ENCODE peak calls at places on chromosomes 12 and 14, in nine cellular contexts. One of them, this sample, is unnamed.

GRCh38 chr12:3179731-3180130 is 102.6 kb downstream of the TSPAN9 start:
- DNase-seq in suprapubic skin: no peak
- DNase-seq in endothelial cell of umbilical vein: no peak
- DNase-seq in GM12891: no peak
- DNase-seq in upper lobe of left lung: no peak
- DNase-seq in HepG2: no peak
- DNase-seq in GM23338: no peak
- DNase-seq in prostate gland: no peak
- DNase-seq in H1: no peak
- DNase-seq in this sample: no peak

GRCh38 chr12:92133795-92134637 is 11.6 kb downstream of the BTG1 start:
- DNase-seq in suprapubic skin: no peak
- DNase-seq in endothelial cell of umbilical vein: no peak
- DNase-seq in GM12891: no peak
- DNase-seq in upper lobe of left lung: no peak
- DNase-seq in HepG2: no peak
- DNase-seq in GM23338: no peak
- DNase-seq in prostate gland: no peak
- DNase-seq in H1: no peak
- DNase-seq in this sample: no peak

GRCh38 chr12:54984602-54985376 is at the start of gene TESPA1:
- DNase-seq in suprapubic skin: no peak
- DNase-seq in endothelial cell of umbilical vein: no peak
- DNase-seq in GM12891: peak
- DNase-seq in upper lobe of left lung: no peak
- DNase-seq in HepG2: no peak
- DNase-seq in GM23338: no peak
- DNase-seq in prostate gland: peak
- DNase-seq in H1: no peak
- DNase-seq in this sample: no peak

GRCh38 chr12:107318804-107319535 is 225.6 kb upstream of the CRY1 start:
- DNase-seq in suprapubic skin: no peak
- DNase-seq in endothelial cell of umbilical vein: peak
- DNase-seq in GM12891: peak
- DNase-seq in upper lobe of left lung: peak
- DNase-seq in HepG2: no peak
- DNase-seq in GM23338: peak
- DNase-seq in prostate gland: peak
- DNase-seq in H1: no peak
- DNase-seq in this sample: no peak

GRCh38 chr12:79557690-79558315 is 133.0 kb downstream of the PAWR start:
- DNase-seq in suprapubic skin: no peak
- DNase-seq in endothelial cell of umbilical vein: no peak
- DNase-seq in GM12891: no peak
- DNase-seq in upper lobe of left lung: no peak
- DNase-seq in HepG2: no peak
- DNase-seq in GM23338: no peak
- DNase-seq in prostate gland: no peak
- DNase-seq in H1: no peak
- DNase-seq in this sample: no peak

GRCh38 chr12:132163041-132163910 is 19.0 kb downstream of the NOC4L start:
- DNase-seq in suprapubic skin: no peak
- DNase-seq in endothelial cell of umbilical vein: no peak
- DNase-seq in GM12891: no peak
- DNase-seq in upper lobe of left lung: peak
- DNase-seq in HepG2: no peak
- DNase-seq in GM23338: no peak
- DNase-seq in prostate gland: no peak
- DNase-seq in H1: no peak
- DNase-seq in this sample: no peak

GRCh38 chr12:98373019-98373554 is 142.3 kb upstream of the TMPO start:
- DNase-seq in suprapubic skin: no peak
- DNase-seq in endothelial cell of umbilical vein: peak
- DNase-seq in GM12891: no peak
- DNase-seq in upper lobe of left lung: no peak
- DNase-seq in HepG2: peak
- DNase-seq in GM23338: peak
- DNase-seq in prostate gland: no peak
- DNase-seq in H1: no peak
- DNase-seq in this sample: no peak

GRCh38 chr12:75859868-75860267 is 171.7 kb downstream of the PHLDA1 start:
- DNase-seq in suprapubic skin: no peak
- DNase-seq in endothelial cell of umbilical vein: no peak
- DNase-seq in GM12891: no peak
- DNase-seq in upper lobe of left lung: no peak
- DNase-seq in HepG2: no peak
- DNase-seq in GM23338: no peak
- DNase-seq in prostate gland: no peak
- DNase-seq in H1: no peak
- DNase-seq in this sample: no peak

GRCh38 chr12:6850796-6851152 is 312 bp downstream of the CDCA3 start:
- DNase-seq in suprapubic skin: no peak
- DNase-seq in endothelial cell of umbilical vein: no peak
- DNase-seq in GM12891: no peak
- DNase-seq in upper lobe of left lung: peak
- DNase-seq in HepG2: peak
- DNase-seq in GM23338: peak
- DNase-seq in prostate gland: no peak
- DNase-seq in H1: no peak
- DNase-seq in this sample: no peak

GRCh38 chr12:47946413-47947107 is 16.8 kb upstream of the TMEM106C start:
- DNase-seq in suprapubic skin: no peak
- DNase-seq in endothelial cell of umbilical vein: no peak
- DNase-seq in GM12891: no peak
- DNase-seq in upper lobe of left lung: peak
- DNase-seq in HepG2: no peak
- DNase-seq in GM23338: no peak
- DNase-seq in prostate gland: no peak
- DNase-seq in H1: no peak
- DNase-seq in this sample: no peak

GRCh38 chr12:10358969-10359368 is 30.9 kb downstream of the KLRK1 start:
- DNase-seq in suprapubic skin: no peak
- DNase-seq in endothelial cell of umbilical vein: no peak
- DNase-seq in GM12891: no peak
- DNase-seq in upper lobe of left lung: no peak
- DNase-seq in HepG2: no peak
- DNase-seq in GM23338: no peak
- DNase-seq in prostate gland: no peak
- DNase-seq in H1: no peak
- DNase-seq in this sample: no peak

GRCh38 chr12:130198026-130198662 is 35.9 kb downstream of the FZD10 start:
- DNase-seq in suprapubic skin: no peak
- DNase-seq in endothelial cell of umbilical vein: no peak
- DNase-seq in GM12891: no peak
- DNase-seq in upper lobe of left lung: peak
- DNase-seq in HepG2: no peak
- DNase-seq in GM23338: no peak
- DNase-seq in prostate gland: no peak
- DNase-seq in H1: no peak
- DNase-seq in this sample: no peak

GRCh38 chr14:32258574-32258973 is 55.5 kb upstream of the RNU6-8 start:
- DNase-seq in suprapubic skin: no peak
- DNase-seq in endothelial cell of umbilical vein: no peak
- DNase-seq in GM12891: no peak
- DNase-seq in upper lobe of left lung: no peak
- DNase-seq in HepG2: no peak
- DNase-seq in GM23338: no peak
- DNase-seq in prostate gland: no peak
- DNase-seq in H1: no peak
- DNase-seq in this sample: no peak

GRCh38 chr12:77725611-77726010 is 105.1 kb upstream of the NAV3 start:
- DNase-seq in suprapubic skin: no peak
- DNase-seq in endothelial cell of umbilical vein: no peak
- DNase-seq in GM12891: no peak
- DNase-seq in upper lobe of left lung: no peak
- DNase-seq in HepG2: no peak
- DNase-seq in GM23338: peak
- DNase-seq in prostate gland: no peak
- DNase-seq in H1: no peak
- DNase-seq in this sample: no peak

GRCh38 chr12:77727442-77728001 is 103.2 kb upstream of the NAV3 start:
- DNase-seq in suprapubic skin: no peak
- DNase-seq in endothelial cell of umbilical vein: no peak
- DNase-seq in GM12891: no peak
- DNase-seq in upper lobe of left lung: no peak
- DNase-seq in HepG2: no peak
- DNase-seq in GM23338: no peak
- DNase-seq in prostate gland: no peak
- DNase-seq in H1: no peak
- DNase-seq in this sample: no peak

GRCh38 chr12:77723308-77723707 is 107.4 kb upstream of the NAV3 start:
- DNase-seq in suprapubic skin: no peak
- DNase-seq in endothelial cell of umbilical vein: no peak
- DNase-seq in GM12891: no peak
- DNase-seq in upper lobe of left lung: no peak
- DNase-seq in HepG2: no peak
- DNase-seq in GM23338: no peak
- DNase-seq in prostate gland: peak
- DNase-seq in H1: no peak
- DNase-seq in this sample: no peak

GRCh38 chr12:77724367-77724957 is 106.2 kb upstream of the NAV3 start:
- DNase-seq in suprapubic skin: no peak
- DNase-seq in endothelial cell of umbilical vein: peak
- DNase-seq in GM12891: no peak
- DNase-seq in upper lobe of left lung: no peak
- DNase-seq in HepG2: peak
- DNase-seq in GM23338: peak
- DNase-seq in prostate gland: no peak
- DNase-seq in H1: no peak
- DNase-seq in this sample: no peak

GRCh38 chr12:77728018-77728417 is 102.7 kb upstream of the NAV3 start:
- DNase-seq in suprapubic skin: no peak
- DNase-seq in endothelial cell of umbilical vein: no peak
- DNase-seq in GM12891: no peak
- DNase-seq in upper lobe of left lung: no peak
- DNase-seq in HepG2: no peak
- DNase-seq in GM23338: no peak
- DNase-seq in prostate gland: no peak
- DNase-seq in H1: no peak
- DNase-seq in this sample: no peak
- TF ChIP-seq POLR2AphosphoS5 in suprapubic skin: no peak
- TF ChIP-seq POLR2AphosphoS5 in endothelial cell of umbilical vein: no peak
- TF ChIP-seq POLR2AphosphoS5 in GM12891: no peak
- TF ChIP-seq POLR2AphosphoS5 in upper lobe of left lung: no peak
- TF ChIP-seq POLR2AphosphoS5 in HepG2: no peak
- TF ChIP-seq POLR2AphosphoS5 in GM23338: no peak
- TF ChIP-seq POLR2AphosphoS5 in prostate gland: no peak
- TF ChIP-seq POLR2AphosphoS5 in H1: no peak
- TF ChIP-seq POLR2AphosphoS5 in this sample: no peak

DNA sequence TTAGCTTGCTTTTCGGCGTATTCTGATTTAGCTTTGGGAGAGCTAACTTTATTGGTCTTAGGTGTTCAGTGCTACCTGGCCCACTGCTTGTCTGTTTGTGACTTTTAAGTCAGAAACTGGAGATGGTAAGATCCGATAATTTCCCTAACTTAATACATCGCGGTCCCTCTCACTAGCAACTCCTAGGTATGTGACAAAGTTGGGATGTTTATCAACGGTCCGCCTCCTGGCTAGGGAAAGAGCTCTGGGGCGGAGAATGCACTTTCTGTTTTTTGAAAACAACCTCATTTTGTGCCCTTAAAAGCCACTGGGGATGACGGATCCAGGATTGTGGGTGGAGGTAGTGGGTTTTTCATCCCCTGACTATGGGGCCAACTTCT is 1.2 kb downstream of the CDKN1B start:
- DNase-seq in suprapubic skin: no peak
- DNase-seq in endothelial cell of umbilical vein: no peak
- DNase-seq in GM12891: no peak
- DNase-seq in upper lobe of left lung: no peak
- DNase-seq in HepG2: no peak
- DNase-seq in GM23338: no peak
- DNase-seq in prostate gland: no peak
- DNase-seq in H1: no peak
- DNase-seq in this sample: peak
- TF ChIP-seq POLR2AphosphoS5 in suprapubic skin: no peak
- TF ChIP-seq POLR2AphosphoS5 in endothelial cell of umbilical vein: no peak
- TF ChIP-seq POLR2AphosphoS5 in GM12891: no peak
- TF ChIP-seq POLR2AphosphoS5 in upper lobe of left lung: no peak
- TF ChIP-seq POLR2AphosphoS5 in HepG2: no peak
- TF ChIP-seq POLR2AphosphoS5 in GM23338: peak
- TF ChIP-seq POLR2AphosphoS5 in prostate gland: no peak
- TF ChIP-seq POLR2AphosphoS5 in H1: no peak
- TF ChIP-seq POLR2AphosphoS5 in this sample: no peak

GRCh38 chr14:96243785-96244184 is 12.2 kb upstream of the BDKRB1 start:
- DNase-seq in suprapubic skin: no peak
- DNase-seq in endothelial cell of umbilical vein: no peak
- DNase-seq in GM12891: no peak
- DNase-seq in upper lobe of left lung: no peak
- DNase-seq in HepG2: no peak
- DNase-seq in GM23338: no peak
- DNase-seq in prostate gland: no peak
- DNase-seq in H1: no peak
- DNase-seq in this sample: no peak

GRCh38 chr14:96247031-96247430 is 9.0 kb upstream of the BDKRB1 start:
- DNase-seq in suprapubic skin: no peak
- DNase-seq in endothelial cell of umbilical vein: no peak
- DNase-seq in GM12891: no peak
- DNase-seq in upper lobe of left lung: no peak
- DNase-seq in HepG2: no peak
- DNase-seq in GM23338: no peak
- DNase-seq in prostate gland: no peak
- DNase-seq in H1: no peak
- DNase-seq in this sample: no peak

GRCh38 chr14:96245710-96246534 is 10.1 kb upstream of the BDKRB1 start:
- DNase-seq in suprapubic skin: no peak
- DNase-seq in endothelial cell of umbilical vein: no peak
- DNase-seq in GM12891: no peak
- DNase-seq in upper lobe of left lung: no peak
- DNase-seq in HepG2: no peak
- DNase-seq in GM23338: no peak
- DNase-seq in prostate gland: no peak
- DNase-seq in H1: no peak
- DNase-seq in this sample: no peak

GRCh38 chr14:96249016-96249415 is 7.0 kb upstream of the BDKRB1 start:
- DNase-seq in suprapubic skin: no peak
- DNase-seq in endothelial cell of umbilical vein: no peak
- DNase-seq in GM12891: no peak
- DNase-seq in upper lobe of left lung: no peak
- DNase-seq in HepG2: no peak
- DNase-seq in GM23338: no peak
- DNase-seq in prostate gland: no peak
- DNase-seq in H1: no peak
- DNase-seq in this sample: no peak

DNA sequence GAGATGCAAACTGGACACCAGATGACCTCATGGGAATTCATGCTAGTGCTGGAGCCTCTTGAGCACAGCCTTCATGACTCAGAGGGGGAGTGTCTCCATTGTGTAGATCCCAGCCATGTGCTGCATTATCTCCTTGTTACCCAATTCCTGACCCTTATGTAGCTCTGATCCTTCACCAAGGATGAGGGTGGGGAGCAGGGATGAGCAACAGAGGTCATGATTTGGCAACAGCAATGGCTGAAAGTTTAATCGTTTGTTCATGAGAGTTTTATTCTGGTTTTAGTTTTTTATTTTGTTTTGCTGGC is 9.5 kb upstream of the BDKRB1 start:
- DNase-seq in suprapubic skin: no peak
- DNase-seq in endothelial cell of umbilical vein: no peak
- DNase-seq in GM12891: no peak
- DNase-seq in upper lobe of left lung: no peak
- DNase-seq in HepG2: no peak
- DNase-seq in GM23338: no peak
- DNase-seq in prostate gland: no peak
- DNase-seq in H1: no peak
- DNase-seq in this sample: no peak
- TF ChIP-seq POLR2AphosphoS5 in suprapubic skin: no peak
- TF ChIP-seq POLR2AphosphoS5 in endothelial cell of umbilical vein: no peak
- TF ChIP-seq POLR2AphosphoS5 in GM12891: no peak
- TF ChIP-seq POLR2AphosphoS5 in upper lobe of left lung: no peak
- TF ChIP-seq POLR2AphosphoS5 in HepG2: no peak
- TF ChIP-seq POLR2AphosphoS5 in GM23338: no peak
- TF ChIP-seq POLR2AphosphoS5 in prostate gland: no peak
- TF ChIP-seq POLR2AphosphoS5 in H1: no peak
- TF ChIP-seq POLR2AphosphoS5 in this sample: peak

GRCh38 chr14:80549141-80549540 is 337.8 kb upstream of the DIO2 start:
- DNase-seq in suprapubic skin: no peak
- DNase-seq in endothelial cell of umbilical vein: no peak
- DNase-seq in GM12891: no peak
- DNase-seq in upper lobe of left lung: no peak
- DNase-seq in HepG2: no peak
- DNase-seq in GM23338: no peak
- DNase-seq in prostate gland: peak
- DNase-seq in H1: no peak
- DNase-seq in this sample: peak
- TF ChIP-seq POLR2AphosphoS5 in suprapubic skin: no peak
- TF ChIP-seq POLR2AphosphoS5 in endothelial cell of umbilical vein: no peak
- TF ChIP-seq POLR2AphosphoS5 in GM12891: no peak
- TF ChIP-seq POLR2AphosphoS5 in upper lobe of left lung: no peak
- TF ChIP-seq POLR2AphosphoS5 in HepG2: no peak
- TF ChIP-seq POLR2AphosphoS5 in GM23338: no peak
- TF ChIP-seq POLR2AphosphoS5 in prostate gland: peak
- TF ChIP-seq POLR2AphosphoS5 in H1: no peak
- TF ChIP-seq POLR2AphosphoS5 in this sample: no peak

This sample was measured in esophagus muscularis mucosa.